ENCODE peak calls at places on chromosomes 3 and 15, in four cellular contexts. Z is IMR-90, V is GM12878, M is lower leg skin. T is an unnamed sample.

GRCh38 chr15:79394231-79394630 is 37.9 kb upstream of the MINAR1 start:
- DNase-seq in Z (peak), V (no peak), M (no peak), T (peak)

GRCh38 chr3:108315767-108316301 is 19.5 kb downstream of the HHLA2 start:
- DNase-seq in Z (no peak), V (no peak), M (no peak), T (no peak)

GRCh38 chr3:34015204-34016142 is 217.0 kb downstream of the PDCD6IP start:
- DNase-seq in Z (peak), V (no peak), M (no peak), T (peak)

GRCh38 chr3:46110701-46111493 is 83.6 kb upstream of the XCR1 start:
- DNase-seq in Z (peak), V (peak), M (peak), T (peak)

GRCh38 chr15:96350321-96350720 is 19.8 kb downstream of the NR2F2 start:
- DNase-seq in Z (no peak), V (no peak), M (no peak), T (peak)

GRCh38 chr15:76195506-76196285 is 115.6 kb downstream of the ETFA start:
- DNase-seq in Z (no peak), V (no peak), M (no peak), T (no peak)

GRCh38 chr15:60299452-60300047 is 98.2 kb downstream of the ANXA2 start:
- DNase-seq in Z (no peak), V (no peak), M (peak), T (peak)

GRCh38 chr3:157128771-157129671 is 30.9 kb downstream of the CCNL1 start:
- DNase-seq in Z (peak), V (no peak), M (no peak), T (peak)

GRCh38 chr15:97026781-97027180 is 696.3 kb downstream of the NR2F2 start:
- DNase-seq in Z (no peak), V (no peak), M (no peak), T (no peak)

GRCh38 chr3:157755254-157755653 is 252.0 kb upstream of the VEPH1 start:
- DNase-seq in Z (no peak), V (no peak), M (no peak), T (peak)

GRCh38 chr3:177899275-177900067 is 636.8 kb upstream of the KCNMB2 start:
- DNase-seq in Z (no peak), V (no peak), M (no peak), T (no peak)
- H3K4me3 ChIP-seq in Z (no peak), V (no peak), M (no peak), T (no peak)

DNA sequence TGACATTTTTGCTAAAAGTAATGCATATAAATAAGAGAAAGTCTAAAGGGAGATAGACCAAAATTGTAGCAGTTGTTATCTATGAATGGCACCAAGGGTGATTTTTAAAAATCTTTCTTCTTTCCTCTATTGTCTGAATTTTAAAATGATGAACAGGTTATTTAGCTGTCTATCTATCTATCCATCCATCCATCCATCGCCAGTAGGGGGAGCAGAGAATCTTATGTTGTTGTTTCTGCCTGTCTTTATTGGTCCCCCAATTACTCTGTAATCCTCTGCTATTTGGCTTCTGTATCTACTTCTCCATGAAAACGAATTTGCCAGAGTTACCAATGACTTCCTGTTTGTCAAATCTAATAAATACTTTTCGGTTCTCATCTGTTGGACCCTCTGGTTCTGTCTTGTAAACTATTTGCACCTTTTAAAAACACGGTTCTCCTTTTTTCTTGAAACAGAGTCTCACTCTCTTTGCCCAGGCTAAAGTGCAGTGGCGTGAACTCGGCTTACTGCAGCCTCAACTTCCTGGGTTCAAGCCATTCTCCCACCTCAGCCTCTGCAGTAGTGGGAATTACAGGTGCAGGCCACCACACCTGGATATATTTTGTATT is 86.0 kb downstream of the ECT2 start:
- DNase-seq in Z (peak), V (no peak), M (no peak), T (peak)
- TF ChIP-seq CTCF in Z (peak), V (peak), M (no peak), T (peak)

DNA sequence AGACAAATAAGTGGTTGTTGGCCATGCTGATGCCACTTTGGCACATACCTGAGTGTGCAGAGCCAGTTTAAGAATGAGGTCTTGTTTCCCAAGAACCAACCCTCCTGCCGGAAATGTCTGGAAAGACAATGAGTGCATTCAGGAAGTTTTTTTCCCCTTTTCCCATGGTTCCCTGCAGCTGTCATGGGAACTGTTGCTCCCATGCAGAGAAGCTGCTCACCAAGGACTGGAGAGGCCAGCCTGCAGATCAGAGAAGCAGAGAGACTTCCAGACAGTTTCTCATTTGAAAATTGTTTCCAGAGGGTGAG is 166.8 kb downstream of the ZNF621 start:
- DNase-seq in Z (no peak), V (no peak), M (no peak), T (no peak)
- H3K4me3 ChIP-seq in Z (no peak), V (no peak), M (no peak), T (no peak)

GRCh38 chr15:98549003-98549402 is 99.3 kb upstream of the IGF1R start:
- DNase-seq in Z (no peak), V (no peak), M (no peak), T (no peak)

GRCh38 chr15:98549741-98550140 is 98.6 kb upstream of the IGF1R start:
- DNase-seq in Z (no peak), V (no peak), M (peak), T (no peak)

GRCh38 chr15:98547741-98548166 is 100.6 kb upstream of the IGF1R start:
- DNase-seq in Z (no peak), V (no peak), M (peak), T (no peak)

GRCh38 chr15:98547255-98547654 is 101.1 kb upstream of the IGF1R start:
- DNase-seq in Z (no peak), V (no peak), M (no peak), T (no peak)

DNA sequence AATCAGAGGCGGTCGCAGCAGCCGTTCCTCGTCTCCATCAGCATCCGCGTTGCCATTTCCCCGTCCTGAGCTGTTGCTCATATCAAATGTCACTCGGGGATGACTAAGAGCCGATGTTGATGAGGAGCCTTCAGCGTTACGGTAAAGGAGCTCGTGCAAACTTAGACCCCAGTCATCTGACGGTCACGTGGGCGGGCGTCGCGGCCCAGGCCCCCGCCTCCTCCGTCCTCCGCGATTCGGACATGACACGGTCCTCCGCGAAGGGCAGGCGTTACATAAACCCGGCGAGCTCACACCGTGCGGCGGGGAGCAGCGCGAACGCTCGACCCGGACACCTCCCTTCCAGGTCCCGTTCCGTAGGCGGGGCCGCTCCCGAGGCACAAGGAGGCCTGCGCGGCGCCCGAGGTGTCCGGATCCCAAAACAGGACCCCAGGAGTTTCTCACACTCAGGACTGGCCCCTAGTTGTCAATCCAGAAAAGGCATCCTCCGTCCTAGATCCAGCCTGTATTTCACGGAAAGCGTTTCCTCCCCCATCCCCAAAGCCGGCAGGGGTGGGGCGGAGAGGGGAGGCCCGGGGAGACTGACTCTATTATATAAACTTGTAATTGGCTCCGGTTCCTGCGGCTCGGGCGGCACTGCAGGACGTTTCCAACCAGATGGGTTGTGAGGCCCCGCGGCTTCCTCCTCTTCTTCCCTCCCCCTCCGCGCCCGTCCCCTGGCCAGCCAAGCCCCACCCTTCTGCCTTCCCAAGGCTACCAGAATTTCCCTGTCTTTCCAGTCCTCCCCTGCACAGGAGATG is 100.0 kb upstream of the IGF1R start:
- DNase-seq in Z (peak), V (no peak), M (peak), T (peak)
- TF ChIP-seq CTCF in Z (no peak), V (no peak), M (no peak), T (peak)

GRCh38 chr3:44001072-44001471 is 240.6 kb upstream of the TOPAZ1 start:
- DNase-seq in Z (no peak), V (no peak), M (no peak), T (peak)
- H3K4me3 ChIP-seq in Z (no peak), V (peak), M (no peak), T (peak)

GRCh38 chr3:10322355-10322715 is 1.4 kb upstream of the SEC13 start:
- DNase-seq in Z (no peak), V (no peak), M (no peak), T (no peak)
- TF ChIP-seq CTCF in Z (peak), V (peak), M (no peak), T (peak)

DNA sequence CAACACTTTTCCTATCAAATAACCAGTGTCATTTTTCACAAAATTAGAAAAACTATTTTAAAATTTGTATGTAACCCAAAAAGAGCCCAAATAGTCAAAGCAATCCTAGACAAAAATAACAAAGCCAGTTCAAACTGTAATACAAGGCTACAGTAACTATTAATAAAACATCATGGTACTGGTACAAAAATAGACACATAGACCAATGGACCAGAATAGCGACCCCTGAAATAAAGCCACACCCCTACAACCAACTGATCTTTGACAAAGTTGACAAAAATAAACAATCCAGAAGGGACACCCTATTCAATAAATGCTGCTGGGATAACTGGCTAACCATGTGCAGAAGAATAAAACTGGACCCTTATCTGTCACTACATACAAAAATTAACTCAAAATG is 19.9 kb downstream of the TM4SF18 start:
- DNase-seq in Z (no peak), V (no peak), M (no peak), T (no peak)
- H3K4me3 ChIP-seq in Z (no peak), V (no peak), M (no peak), T (no peak)

GRCh38 chr3:191026746-191027145 is 164.3 kb upstream of the GMNC start:
- DNase-seq in Z (no peak), V (no peak), M (no peak), T (no peak)
- TF ChIP-seq CTCF in Z (no peak), V (no peak), M (no peak), T (no peak)

DNA sequence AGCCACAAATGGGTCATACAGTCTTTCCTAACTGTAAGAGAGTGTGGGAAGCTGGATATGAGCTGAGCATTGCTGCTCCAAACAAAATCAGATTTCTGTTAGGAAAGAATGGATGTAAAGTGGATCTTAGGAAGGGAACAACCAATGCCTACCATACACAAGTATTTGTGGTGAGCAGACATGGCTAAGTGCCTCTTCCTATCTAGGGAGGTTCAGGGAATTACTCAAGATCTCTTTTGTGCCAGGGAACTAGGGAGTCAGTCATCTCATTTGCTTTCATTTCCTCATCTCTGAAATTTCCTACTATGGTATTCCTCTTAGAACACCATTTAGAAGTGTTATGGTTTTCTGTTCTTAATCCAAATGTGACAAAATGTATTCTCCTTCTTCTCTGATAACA is 396.5 kb downstream of the FHIT start:
- DNase-seq in Z (no peak), V (no peak), M (no peak), T (no peak)
- H3K4me3 ChIP-seq in Z (no peak), V (no peak), M (no peak), T (no peak)

T was measured in foreskin fibroblast.